ENCODE peak calls at places on chromosomes 3 and 15, in six cellular contexts. A, N, H, O, S and D are unnamed samples.
A peak's percentile ranks its signal among the peaks of the same experiment; 100 is the strongest.

GRCh38 chr3:136255672-136256406 is 5.7 kb downstream of the PCCB start:
- DNase-seq in N (no peak), A (no peak), S (no peak), H (no peak), O (no peak), D (no peak)

GRCh38 chr15:94305133-94305532 is 73.8 kb downstream of the MCTP2 start:
- DNase-seq in S (no peak), N (no peak), H (no peak), A (no peak), O (no peak), D (no peak)

GRCh38 chr3:8885806-8886205 is 77.5 kb downstream of the RAD18 start:
- DNase-seq in S (no peak), H (no peak), A (no peak), O (no peak), N (no peak), D (no peak)

GRCh38 chr15:61393949-61394348 is 164.8 kb upstream of the RORA start:
- DNase-seq in H (no peak), A (no peak), O (no peak), N (no peak), S (no peak), D (no peak)

GRCh38 chr3:143974181-143974876 is 2.7 kb downstream of the DIPK2A start:
- DNase-seq in O (no peak), N (no peak), H (no peak), A (no peak), S (no peak), D (no peak)

GRCh38 chr3:165786013-165786412 is 51.2 kb downstream of the BCHE start:
- DNase-seq in H (no peak), S (no peak), N (no peak), A (no peak), O (no peak), D (no peak)

GRCh38 chr3:182276512-182276911 is 516.8 kb upstream of the ATP11B start:
- DNase-seq in O (no peak), S (no peak), A (no peak), H (no peak), N (no peak), D (no peak)

GRCh38 chr15:85937661-85938060 is 142.0 kb upstream of the AGBL1 start:
- DNase-seq in H (no peak), N (no peak), O (no peak), S (no peak), A (no peak), D (no peak)

GRCh38 chr3:55604846-55605245 is 117.7 kb upstream of the WNT5A start:
- DNase-seq in H (no peak), S (no peak), A (no peak), O (no peak), N (no peak), D (no peak)

GRCh38 chr15:88334436-88334835 is 77.9 kb upstream of the NTRK3 start:
- DNase-seq in H (no peak), O (no peak), A (no peak), N (no peak), S (no peak), D (no peak)

GRCh38 chr15:38535451-38536200 is 29.0 kb downstream of the RASGRP1 start:
- DNase-seq in S (no peak), N (no peak), A (no peak), H (no peak), O (no peak), D (no peak)

GRCh38 chr15:69990566-69991391 is 106.9 kb downstream of the TLE3 start:
- DNase-seq in O (peak; percentile 16), N (no peak), H (no peak), A (no peak), S (no peak), D (no peak)

GRCh38 chr3:173398111-173398479 is 551 bp downstream of the NLGN1 start:
- DNase-seq in S (no peak), A (peak; percentile 50), O (no peak), H (no peak), N (no peak), D (no peak)

GRCh38 chr3:39144748-39145380 is 8.5 kb downstream of the CSRNP1 start:
- DNase-seq in H (no peak), N (no peak), S (no peak), A (no peak), O (no peak), D (no peak)

GRCh38 chr3:73603771-73604171 is 21.0 kb downstream of the PDZRN3 start:
- DNase-seq in S (no peak), H (no peak), A (no peak), N (no peak), O (no peak), D (no peak)

GRCh38 chr15:69718445-69718844 is 265.8 kb downstream of the RPLP1 start:
- DNase-seq in O (no peak), S (no peak), A (no peak), N (no peak), H (no peak), D (no peak)

GRCh38 chr15:37517506-37517905 is 416.9 kb upstream of the TMCO5A start:
- DNase-seq in O (no peak), H (no peak), S (no peak), A (no peak), N (no peak), D (no peak)

GRCh38 chr3:141260131-141260927 is 28.7 kb downstream of the PXYLP1 start:
- DNase-seq in S (no peak), N (no peak), H (no peak), O (no peak), A (no peak), D (no peak)

GRCh38 chr3:186241910-186242821 is 119.9 kb downstream of the DGKG start:
- DNase-seq in O (no peak), A (peak; percentile 43), S (no peak), H (peak; percentile 61), N (peak; percentile 8), D (peak; percentile 92)

GRCh38 chr15:97567411-97567810 is 393.1 kb upstream of the ARRDC4 start:
- DNase-seq in N (no peak), A (no peak), O (no peak), H (no peak), S (no peak), D (no peak)

GRCh38 chr15:39584662-39585393 is 3.9 kb downstream of the THBS1 start:
- DNase-seq in S (no peak), H (no peak), N (no peak), A (no peak), O (no peak), D (no peak)

GRCh38 chr3:152050782-152051405 is 177.5 kb downstream of the SUCNR1 start:
- DNase-seq in S (no peak), O (no peak), A (no peak), H (no peak), N (no peak), D (no peak)

GRCh38 chr3:105783631-105784030 is 85.2 kb downstream of the CBLB start:
- DNase-seq in O (no peak), N (no peak), S (no peak), A (no peak), H (no peak), D (no peak)

GRCh38 chr3:61847784-61848462 is 286.6 kb downstream of the PTPRG start:
- DNase-seq in O (no peak), S (no peak), H (no peak), N (no peak), A (no peak), D (no peak)